ENCODE peak calls at places on chromosomes 13 and 19, in six cellular contexts. X, W, A, Y, O and Z are unnamed samples.
A peak's percentile ranks its signal among the peaks of the same experiment; 100 is the strongest.

GRCh38 chr19:13441810-13442512 is 64.3 kb downstream of the CACNA1A start:
- DNase-seq in X (no peak), A (no peak), Y (no peak), W (no peak), O (peak; percentile 35), Z (peak; percentile 46)

GRCh38 chr13:33692531-33692930 is 125.4 kb upstream of the RFC3 start:
- DNase-seq in O (no peak), W (no peak), X (no peak), A (no peak), Y (no peak), Z (no peak)

GRCh38 chr13:37326319-37326718 is 220.9 kb upstream of the CSNK1A1L start:
- DNase-seq in Y (no peak), A (no peak), X (no peak), W (no peak), O (no peak), Z (peak; percentile 67)

GRCh38 chr19:42540071-42540553 is 11.8 kb upstream of the CEACAM1 start:
- DNase-seq in W (no peak), A (no peak), X (no peak), Y (no peak), O (no peak), Z (no peak)

GRCh38 chr19:1449467-1450442 is at the start of gene APC2:
- DNase-seq in O (no peak), A (no peak), Y (no peak), X (peak; percentile 95), W (no peak), Z (no peak)

GRCh38 chr19:17803264-17803896 is 8.4 kb downstream of the B3GNT3 start:
- DNase-seq in X (no peak), Y (no peak), O (no peak), W (no peak), A (no peak), Z (no peak)

GRCh38 chr13:44768233-44768632 is 192.1 kb upstream of the TSC22D1 start:
- DNase-seq in A (no peak), O (no peak), X (no peak), W (no peak), Y (peak; percentile 28), Z (no peak)

GRCh38 chr13:58051807-58052375 is 420.3 kb downstream of the PCDH17 start:
- DNase-seq in O (no peak), Y (no peak), W (no peak), A (peak; percentile 25), X (no peak), Z (no peak)

GRCh38 chr19:9171393-9171991 is 7.3 kb upstream of the OR7D2 start:
- DNase-seq in O (no peak), A (no peak), Y (no peak), W (no peak), X (no peak), Z (peak; percentile 7)

GRCh38 chr19:37988758-37989635 is 82.0 kb downstream of the SIPA1L3 start:
- DNase-seq in A (no peak), X (no peak), O (no peak), W (no peak), Y (no peak), Z (peak; percentile 54)

GRCh38 chr13:27857271-27857670 is 62.5 kb upstream of the PDX1 start:
- DNase-seq in Y (no peak), A (no peak), W (no peak), O (no peak), X (no peak), Z (no peak)

GRCh38 chr19:39833464-39834286 is at the start of gene DYRK1B:
- DNase-seq in Y (peak; percentile 92), A (peak; percentile 89), W (peak; percentile 99), X (peak; percentile 98), O (no peak), Z (peak; percentile 98)

GRCh38 chr19:48506138-48506733 is 5.4 kb downstream of the LMTK3 start:
- DNase-seq in A (no peak), W (no peak), Y (no peak), X (no peak), O (peak; percentile 48), Z (peak; percentile 65)

GRCh38 chr19:42111384-42111783 is 20.9 kb downstream of the POU2F2 start:
- DNase-seq in X (no peak), A (no peak), Y (no peak), W (no peak), O (no peak), Z (peak; percentile 52)

GRCh38 chr19:39515551-39516191 is 732 bp downstream of the SELENOV start:
- DNase-seq in Y (no peak), A (no peak), X (no peak), O (no peak), W (no peak), Z (no peak)

GRCh38 chr19:46385636-46386035 is 27.7 kb downstream of the CCDC8 start:
- DNase-seq in W (no peak), A (no peak), Y (no peak), X (peak; percentile 8), O (no peak), Z (no peak)

GRCh38 chr19:46381746-46382345 is 31.5 kb downstream of the CCDC8 start:
- DNase-seq in Y (no peak), X (peak; percentile 38), A (no peak), O (no peak), W (no peak), Z (no peak)

GRCh38 chr19:46384396-46384795 is 29.0 kb downstream of the CCDC8 start:
- DNase-seq in A (no peak), Y (no peak), O (no peak), W (no peak), X (peak; percentile 28), Z (no peak)

GRCh38 chr19:46383171-46383815 is 30.1 kb downstream of the CCDC8 start:
- DNase-seq in Y (no peak), O (no peak), W (no peak), A (no peak), X (peak; percentile 32), Z (no peak)

GRCh38 chr19:46383846-46384245 is 29.5 kb downstream of the CCDC8 start:
- DNase-seq in Y (no peak), W (no peak), A (no peak), X (peak; percentile 15), O (no peak), Z (no peak)
- H3K4me3 ChIP-seq in Y (no peak overlapping the region), W (no peak overlapping the region), A (no peak overlapping the region), X (no peak overlapping the region), O (no peak overlapping the region), Z (no peak overlapping the region)

DNA sequence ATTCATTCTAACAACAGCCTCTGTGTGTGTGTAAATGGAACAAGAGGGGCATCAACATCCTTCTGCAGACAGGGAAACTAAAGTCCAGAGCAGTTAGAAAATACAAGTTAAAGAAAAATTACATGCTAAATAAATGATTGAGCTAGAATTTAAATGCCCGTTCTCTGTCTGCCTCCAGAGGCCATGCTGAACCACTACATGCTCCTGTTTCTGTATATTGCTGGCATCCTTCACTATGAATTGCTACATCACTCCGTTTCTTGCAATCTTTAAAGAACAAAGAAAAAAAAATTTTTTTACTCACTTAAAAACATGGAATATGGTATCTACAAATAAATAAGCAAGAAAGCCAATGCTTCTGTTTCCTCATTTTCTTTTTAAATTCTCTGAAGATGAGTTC is 47.9 kb downstream of the DCT start:
- DNase-seq in O (no peak), A (no peak), W (no peak), Y (no peak), X (no peak), Z (no peak)
- TF ChIP-seq CTCF in O (no peak), A (no peak), W (no peak), Y (no peak), X (no peak), Z (peak; percentile 5)

GRCh38 chr13:48816696-48817095 is 159.0 kb upstream of the FNDC3A start:
- DNase-seq in Y (no peak), O (no peak), X (no peak), W (no peak), A (no peak), Z (peak; percentile 77)
- H3K4me3 ChIP-seq in Y (no peak overlapping the region), O (peak overlapping the region; percentile 6), X (no peak overlapping the region), W (no peak overlapping the region), A (no peak overlapping the region), Z (no peak overlapping the region)

DNA sequence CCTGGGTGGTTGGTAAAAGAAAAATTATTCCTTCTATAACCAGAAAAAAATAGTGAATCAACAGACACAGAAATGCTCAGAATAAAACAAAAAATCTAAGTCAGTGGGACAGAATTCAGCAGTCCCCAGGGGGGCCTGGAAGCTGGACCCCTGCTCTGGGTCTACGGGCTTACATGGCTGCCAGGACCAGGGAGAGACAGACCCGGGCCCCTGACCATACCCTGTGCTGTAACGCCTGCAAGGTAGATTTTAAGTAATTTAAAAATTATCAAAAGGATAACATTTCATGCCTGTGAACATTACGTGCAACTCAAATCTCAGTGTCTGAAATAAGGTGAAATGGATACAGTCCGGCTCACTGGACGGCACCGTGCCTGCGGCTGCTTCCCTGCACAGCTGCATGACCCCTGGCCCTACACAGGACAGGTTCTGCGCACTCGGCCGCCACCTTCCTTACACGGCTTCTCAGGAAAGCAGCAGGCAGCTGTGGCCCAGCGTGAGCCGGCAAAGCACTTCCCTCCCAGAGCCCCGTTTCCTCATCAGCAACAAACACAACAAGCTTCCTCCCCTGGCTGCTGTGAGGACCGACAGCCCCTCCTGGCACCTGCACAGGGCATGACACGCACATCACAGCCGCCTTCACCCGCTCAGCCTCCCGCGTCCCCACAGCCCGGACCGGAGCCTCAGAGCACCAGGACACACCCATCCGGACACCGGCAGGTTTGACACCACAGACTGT is 22.2 kb downstream of the RASA3 start:
- DNase-seq in X (no peak), O (no peak), W (peak; percentile 73), A (no peak), Y (no peak), Z (peak; percentile 48)
- TF ChIP-seq CTCF in X (no peak), O (no peak), W (no peak), A (peak; percentile 62), Y (peak; percentile 36), Z (no peak)

GRCh38 chr13:50990540-50991506 is 81.2 kb downstream of the RNASEH2B start:
- DNase-seq in A (no peak), X (peak; percentile 69), W (peak; percentile 75), O (no peak), Y (no peak), Z (peak; percentile 76)
- H3K4me3 ChIP-seq in A (no peak overlapping the region), X (peak overlapping the region; percentile 38), W (no peak overlapping the region), O (no peak overlapping the region), Y (no peak overlapping the region), Z (no peak overlapping the region)

GRCh38 chr19:35510626-35510964 is 2.9 kb downstream of the DMKN start:
- DNase-seq in A (no peak), Y (no peak), X (no peak), O (no peak), W (no peak), Z (no peak)
- TF ChIP-seq CTCF in A (no peak), Y (no peak), X (peak; percentile 7), O (no peak), W (no peak), Z (no peak)